ENCODE peak calls at places on chromosomes 2 and 18, in eight cellular contexts. One of them, this sample, is unnamed. For H3K4me1, the result is how much of the 10 kb centered on the place peaks cover.

GRCh38 chr2:189641565-189641964 is 19.7 kb upstream of the ASNSD1 start:
- DNase-seq in kidney: no peak
- DNase-seq in naive thymus-derived CD4-positive, alpha-beta T cell: no peak
- DNase-seq in transverse colon: no peak
- DNase-seq in iPS DF 6.9: no peak
- DNase-seq in suprapubic skin: no peak
- DNase-seq in pancreas: no peak
- DNase-seq in body of pancreas: no peak
- DNase-seq in this sample: no peak

GRCh38 chr2:64168756-64169155 is 24.5 kb upstream of the PELI1 start:
- DNase-seq in suprapubic skin: no peak
- DNase-seq in naive thymus-derived CD4-positive, alpha-beta T cell: no peak
- DNase-seq in transverse colon: no peak
- DNase-seq in body of pancreas: no peak
- DNase-seq in kidney: no peak
- DNase-seq in iPS DF 6.9: no peak
- DNase-seq in pancreas: no peak
- DNase-seq in this sample: no peak

GRCh38 chr2:178412047-178412446 is 38.9 kb downstream of the PRKRA start:
- DNase-seq in body of pancreas: no peak
- DNase-seq in transverse colon: no peak
- DNase-seq in suprapubic skin: no peak
- DNase-seq in naive thymus-derived CD4-positive, alpha-beta T cell: no peak
- DNase-seq in kidney: no peak
- DNase-seq in pancreas: no peak
- DNase-seq in iPS DF 6.9: no peak
- DNase-seq in this sample: no peak

GRCh38 chr2:15736396-15737180 is 144.9 kb downstream of the DDX1 start:
- DNase-seq in body of pancreas: no peak
- DNase-seq in transverse colon: no peak
- DNase-seq in naive thymus-derived CD4-positive, alpha-beta T cell: no peak
- DNase-seq in kidney: no peak
- DNase-seq in iPS DF 6.9: no peak
- DNase-seq in pancreas: no peak
- DNase-seq in suprapubic skin: no peak
- DNase-seq in this sample: no peak

GRCh38 chr2:184004289-184004944 is 593.9 kb upstream of the ZNF804A start:
- DNase-seq in pancreas: no peak
- DNase-seq in suprapubic skin: no peak
- DNase-seq in naive thymus-derived CD4-positive, alpha-beta T cell: no peak
- DNase-seq in iPS DF 6.9: no peak
- DNase-seq in kidney: no peak
- DNase-seq in transverse colon: no peak
- DNase-seq in body of pancreas: no peak
- DNase-seq in this sample: no peak

GRCh38 chr2:3807853-3808252 is 104.5 kb downstream of the DCDC2C start:
- DNase-seq in pancreas: no peak
- DNase-seq in naive thymus-derived CD4-positive, alpha-beta T cell: no peak
- DNase-seq in iPS DF 6.9: no peak
- DNase-seq in body of pancreas: no peak
- DNase-seq in transverse colon: no peak
- DNase-seq in kidney: no peak
- DNase-seq in suprapubic skin: no peak
- DNase-seq in this sample: no peak

GRCh38 chr2:19757586-19757985 is 144.2 kb downstream of the TTC32 start:
- DNase-seq in body of pancreas: no peak
- DNase-seq in naive thymus-derived CD4-positive, alpha-beta T cell: no peak
- DNase-seq in pancreas: no peak
- DNase-seq in iPS DF 6.9: no peak
- DNase-seq in transverse colon: no peak
- DNase-seq in suprapubic skin: no peak
- DNase-seq in kidney: no peak
- DNase-seq in this sample: no peak

GRCh38 chr2:130728007-130728454 is 839 bp upstream of the GPR148 start:
- DNase-seq in naive thymus-derived CD4-positive, alpha-beta T cell: peak
- DNase-seq in suprapubic skin: no peak
- DNase-seq in pancreas: peak
- DNase-seq in kidney: no peak
- DNase-seq in body of pancreas: peak
- DNase-seq in transverse colon: peak
- DNase-seq in iPS DF 6.9: no peak
- DNase-seq in this sample: peak

GRCh38 chr18:75130591-75131274 is 78.2 kb downstream of the PTGR3 start:
- DNase-seq in body of pancreas: no peak
- DNase-seq in naive thymus-derived CD4-positive, alpha-beta T cell: no peak
- DNase-seq in suprapubic skin: peak
- DNase-seq in kidney: no peak
- DNase-seq in pancreas: no peak
- DNase-seq in iPS DF 6.9: no peak
- DNase-seq in transverse colon: no peak
- DNase-seq in this sample: no peak

GRCh38 chr18:1104265-1104792 is 199.7 kb downstream of the ADCYAP1 start:
- DNase-seq in pancreas: no peak
- DNase-seq in kidney: no peak
- DNase-seq in suprapubic skin: no peak
- DNase-seq in body of pancreas: no peak
- DNase-seq in naive thymus-derived CD4-positive, alpha-beta T cell: no peak
- DNase-seq in iPS DF 6.9: no peak
- DNase-seq in transverse colon: no peak
- DNase-seq in this sample: no peak

GRCh38 chr2:223416826-223417610 is 185.1 kb downstream of the SCG2 start:
- DNase-seq in transverse colon: no peak
- DNase-seq in iPS DF 6.9: no peak
- DNase-seq in naive thymus-derived CD4-positive, alpha-beta T cell: no peak
- DNase-seq in body of pancreas: no peak
- DNase-seq in suprapubic skin: no peak
- DNase-seq in kidney: no peak
- DNase-seq in pancreas: no peak
- DNase-seq in this sample: no peak

GRCh38 chr2:211751853-211752252 is 786.7 kb downstream of the ERBB4 start:
- DNase-seq in iPS DF 6.9: no peak
- DNase-seq in naive thymus-derived CD4-positive, alpha-beta T cell: no peak
- DNase-seq in kidney: no peak
- DNase-seq in transverse colon: no peak
- DNase-seq in suprapubic skin: no peak
- DNase-seq in pancreas: no peak
- DNase-seq in body of pancreas: no peak
- DNase-seq in this sample: no peak

GRCh38 chr2:66872926-66873714 is 438.2 kb downstream of the MEIS1 start:
- DNase-seq in suprapubic skin: no peak
- DNase-seq in body of pancreas: no peak
- DNase-seq in naive thymus-derived CD4-positive, alpha-beta T cell: no peak
- DNase-seq in iPS DF 6.9: no peak
- DNase-seq in kidney: no peak
- DNase-seq in pancreas: no peak
- DNase-seq in transverse colon: no peak
- DNase-seq in this sample: no peak

GRCh38 chr2:200042102-200042735 is 86.8 kb downstream of the MAIP1 start:
- DNase-seq in naive thymus-derived CD4-positive, alpha-beta T cell: no peak
- DNase-seq in body of pancreas: no peak
- DNase-seq in kidney: no peak
- DNase-seq in pancreas: no peak
- DNase-seq in iPS DF 6.9: no peak
- DNase-seq in suprapubic skin: no peak
- DNase-seq in transverse colon: no peak
- DNase-seq in this sample: no peak

GRCh38 chr2:226445216-226445861 is 354.3 kb downstream of the IRS1 start:
- DNase-seq in pancreas: no peak
- DNase-seq in iPS DF 6.9: no peak
- DNase-seq in naive thymus-derived CD4-positive, alpha-beta T cell: no peak
- DNase-seq in transverse colon: no peak
- DNase-seq in body of pancreas: no peak
- DNase-seq in kidney: no peak
- DNase-seq in suprapubic skin: no peak
- DNase-seq in this sample: no peak

GRCh38 chr2:157871415-157871814 is 4.7 kb downstream of the ACVR1 start:
- DNase-seq in naive thymus-derived CD4-positive, alpha-beta T cell: no peak
- DNase-seq in pancreas: no peak
- DNase-seq in iPS DF 6.9: no peak
- DNase-seq in body of pancreas: no peak
- DNase-seq in transverse colon: no peak
- DNase-seq in suprapubic skin: no peak
- DNase-seq in kidney: no peak
- DNase-seq in this sample: no peak

DNA sequence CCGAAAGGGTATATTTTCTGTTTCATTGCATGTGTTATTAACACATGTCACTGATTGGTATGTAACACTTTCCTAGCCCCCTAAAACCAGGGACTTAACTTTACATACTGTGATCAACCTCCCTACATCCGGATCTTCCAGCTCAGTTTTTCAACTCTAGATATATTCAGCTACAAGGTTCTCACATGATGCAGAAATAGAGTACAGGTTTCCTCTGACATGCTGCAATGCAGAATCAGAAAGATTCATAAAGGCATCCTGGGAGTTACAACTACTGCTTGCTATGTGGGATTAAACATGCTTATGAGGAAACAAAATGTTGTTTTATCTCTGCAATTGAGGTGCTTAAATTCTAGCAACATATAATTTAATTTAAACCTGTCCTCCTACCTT is 14.0 kb downstream of the FBXO11 start:
- DNase-seq in pancreas: no peak
- DNase-seq in naive thymus-derived CD4-positive, alpha-beta T cell: no peak
- DNase-seq in suprapubic skin: no peak
- DNase-seq in body of pancreas: no peak
- DNase-seq in transverse colon: no peak
- DNase-seq in kidney: no peak
- DNase-seq in iPS DF 6.9: no peak
- DNase-seq in this sample: no peak
- H3K4me1 ChIP-seq in pancreas: under half
- H3K4me1 ChIP-seq in naive thymus-derived CD4-positive, alpha-beta T cell: under half
- H3K4me1 ChIP-seq in suprapubic skin: half or more
- H3K4me1 ChIP-seq in body of pancreas: under half
- H3K4me1 ChIP-seq in transverse colon: half or more
- H3K4me1 ChIP-seq in kidney: under half
- H3K4me1 ChIP-seq in iPS DF 6.9: under half
- H3K4me1 ChIP-seq in this sample: half or more

DNA sequence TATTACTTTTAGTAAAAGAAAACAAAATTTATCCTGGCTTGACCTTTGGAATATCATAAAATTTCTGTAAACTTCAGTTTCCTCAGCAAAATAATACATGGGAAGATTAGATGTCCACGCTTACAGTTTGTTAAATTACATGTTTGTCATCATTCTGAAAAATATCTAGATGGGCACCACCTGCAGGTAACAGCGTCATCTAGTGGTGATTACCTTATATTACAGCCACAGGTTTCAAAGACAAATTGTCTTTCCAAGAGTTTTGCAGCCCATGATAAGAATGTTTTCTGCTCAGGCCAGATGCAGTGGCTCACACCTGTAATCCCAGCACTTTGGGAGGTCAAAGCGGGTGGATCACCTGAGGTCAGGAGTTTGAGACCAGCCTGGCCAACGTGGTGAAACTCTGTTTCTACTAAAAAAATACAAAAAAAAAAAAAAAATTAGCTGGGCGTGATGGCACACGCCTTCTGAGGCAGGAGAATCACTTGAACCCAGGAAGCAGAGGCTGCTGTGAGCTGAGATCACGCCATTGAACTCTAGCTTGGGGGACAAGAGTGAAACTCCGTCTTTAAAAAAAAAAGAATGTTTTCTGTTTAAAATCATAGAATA is 96.3 kb upstream of the RASGRP3 start:
- DNase-seq in pancreas: no peak
- DNase-seq in body of pancreas: no peak
- DNase-seq in kidney: no peak
- DNase-seq in transverse colon: no peak
- DNase-seq in iPS DF 6.9: peak
- DNase-seq in naive thymus-derived CD4-positive, alpha-beta T cell: no peak
- DNase-seq in suprapubic skin: no peak
- DNase-seq in this sample: no peak
- H3K27ac ChIP-seq in pancreas: no peak
- H3K27ac ChIP-seq in body of pancreas: no peak
- H3K27ac ChIP-seq in kidney: no peak
- H3K27ac ChIP-seq in transverse colon: no peak
- H3K27ac ChIP-seq in iPS DF 6.9: no peak
- H3K27ac ChIP-seq in naive thymus-derived CD4-positive, alpha-beta T cell: no peak
- H3K27ac ChIP-seq in suprapubic skin: no peak
- H3K27ac ChIP-seq in this sample: no peak

DNA sequence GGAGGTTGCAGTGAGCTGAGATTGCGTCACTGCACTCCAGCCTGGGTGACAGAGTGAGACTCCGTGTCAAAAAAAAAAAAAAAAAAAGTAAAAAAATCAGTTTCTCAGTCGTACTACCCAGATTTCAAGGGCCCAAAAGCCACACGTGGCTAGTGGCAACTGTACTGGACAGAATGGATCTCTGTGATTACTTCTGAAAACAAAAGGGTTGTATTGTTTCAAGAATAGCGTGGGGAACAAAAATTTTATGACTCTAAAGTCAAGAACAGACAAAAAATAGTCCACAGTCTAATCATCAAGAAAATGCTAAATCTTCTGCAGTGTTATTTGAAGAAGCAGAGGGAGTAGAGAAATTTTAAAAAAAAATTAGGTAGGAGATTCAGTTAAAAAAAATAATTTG is 61.6 kb downstream of the CABYR start:
- DNase-seq in transverse colon: no peak
- DNase-seq in kidney: no peak
- DNase-seq in body of pancreas: no peak
- DNase-seq in pancreas: no peak
- DNase-seq in suprapubic skin: no peak
- DNase-seq in naive thymus-derived CD4-positive, alpha-beta T cell: no peak
- DNase-seq in iPS DF 6.9: no peak
- DNase-seq in this sample: no peak
- H3K4me3 ChIP-seq in transverse colon: no peak
- H3K4me3 ChIP-seq in kidney: no peak
- H3K4me3 ChIP-seq in body of pancreas: no peak
- H3K4me3 ChIP-seq in pancreas: no peak
- H3K4me3 ChIP-seq in suprapubic skin: no peak
- H3K4me3 ChIP-seq in naive thymus-derived CD4-positive, alpha-beta T cell: no peak
- H3K4me3 ChIP-seq in iPS DF 6.9: no peak
- H3K4me3 ChIP-seq in this sample: no peak

GRCh38 chr2:108632332-108632712 is 87.0 kb upstream of the RANBP2 start:
- DNase-seq in body of pancreas: no peak
- DNase-seq in suprapubic skin: no peak
- DNase-seq in naive thymus-derived CD4-positive, alpha-beta T cell: no peak
- DNase-seq in iPS DF 6.9: no peak
- DNase-seq in transverse colon: no peak
- DNase-seq in kidney: no peak
- DNase-seq in pancreas: no peak
- DNase-seq in this sample: no peak

GRCh38 chr2:108634591-108635160 is 84.6 kb upstream of the RANBP2 start:
- DNase-seq in iPS DF 6.9: no peak
- DNase-seq in pancreas: no peak
- DNase-seq in body of pancreas: no peak
- DNase-seq in transverse colon: no peak
- DNase-seq in kidney: no peak
- DNase-seq in naive thymus-derived CD4-positive, alpha-beta T cell: no peak
- DNase-seq in suprapubic skin: no peak
- DNase-seq in this sample: no peak

GRCh38 chr2:108633379-108633778 is 85.9 kb upstream of the RANBP2 start:
- DNase-seq in body of pancreas: no peak
- DNase-seq in naive thymus-derived CD4-positive, alpha-beta T cell: no peak
- DNase-seq in suprapubic skin: no peak
- DNase-seq in pancreas: no peak
- DNase-seq in kidney: no peak
- DNase-seq in transverse colon: no peak
- DNase-seq in iPS DF 6.9: no peak
- DNase-seq in this sample: no peak

GRCh38 chr2:108630567-108631405 is 88.5 kb upstream of the RANBP2 start:
- DNase-seq in body of pancreas: no peak
- DNase-seq in suprapubic skin: no peak
- DNase-seq in naive thymus-derived CD4-positive, alpha-beta T cell: no peak
- DNase-seq in transverse colon: no peak
- DNase-seq in iPS DF 6.9: no peak
- DNase-seq in kidney: no peak
- DNase-seq in pancreas: no peak
- DNase-seq in this sample: no peak

GRCh38 chr2:108632748-108633147 is 86.5 kb upstream of the RANBP2 start:
- DNase-seq in transverse colon: no peak
- DNase-seq in iPS DF 6.9: no peak
- DNase-seq in suprapubic skin: no peak
- DNase-seq in pancreas: no peak
- DNase-seq in naive thymus-derived CD4-positive, alpha-beta T cell: no peak
- DNase-seq in kidney: no peak
- DNase-seq in body of pancreas: no peak
- DNase-seq in this sample: no peak
- H3K4me1 ChIP-seq in transverse colon: half or more
- H3K4me1 ChIP-seq in iPS DF 6.9: under half
- H3K4me1 ChIP-seq in suprapubic skin: under half
- H3K4me1 ChIP-seq in pancreas: under half
- H3K4me1 ChIP-seq in naive thymus-derived CD4-positive, alpha-beta T cell: under half
- H3K4me1 ChIP-seq in kidney: under half
- H3K4me1 ChIP-seq in body of pancreas: under half
- H3K4me1 ChIP-seq in this sample: half or more

This sample was measured in CD4-positive, alpha-beta memory T cell.